ENCODE peak calls at places on chromosomes 4 and X, in eight cellular contexts. M, W, K, N, I, H, E and Z are unnamed samples.

GRCh38 chr4:42906906-42907774 is 14.6 kb downstream of the GRXCR1 start:
- DNase-seq in M (peak), W (peak), K (no peak), N (peak), I (no peak), H (no peak), E (no peak), Z (no peak)

GRCh38 chr4:150381671-150382427 is 200.1 kb upstream of the MAB21L2 start:
- DNase-seq in M (no peak), W (no peak), K (peak), N (no peak), I (no peak), H (no peak), E (no peak), Z (peak)

GRCh38 chr4:109302366-109303140 is at the start of gene COL25A1:
- DNase-seq in M (peak), W (peak), K (peak), N (peak), I (no peak), H (peak), E (peak), Z (peak)

GRCh38 chrX:74234829-74235228 is 69.2 kb upstream of the ZCCHC13 start:
- DNase-seq in M (no peak), W (no peak), K (no peak), N (no peak), I (no peak), H (no peak), E (no peak), Z (no peak)

GRCh38 chr4:109921384-109921808 is 8.7 kb downstream of the EGF start:
- DNase-seq in M (no peak), W (no peak), K (peak), N (no peak), I (no peak), H (no peak), E (no peak), Z (peak)

GRCh38 chrX:11724122-11725017 is 33.7 kb upstream of the MSL3 start:
- DNase-seq in M (no peak), W (peak), K (peak), N (peak), I (no peak), H (no peak), E (no peak), Z (peak)

GRCh38 chr4:182620111-182620980 is 296.8 kb downstream of the DCTD start:
- DNase-seq in M (no peak), W (no peak), K (no peak), N (no peak), I (no peak), H (no peak), E (no peak), Z (no peak)

GRCh38 chr4:15420642-15421041 is 7.2 kb upstream of the C1QTNF7 start:
- DNase-seq in M (no peak), W (no peak), K (peak), N (no peak), I (no peak), H (no peak), E (no peak), Z (peak)

GRCh38 chrX:114152130-114152529 is 431.8 kb upstream of the HTR2C start:
- DNase-seq in M (no peak), W (no peak), K (no peak), N (no peak), I (no peak), H (no peak), E (no peak), Z (peak)

GRCh38 chr4:20493761-20494353 is 206.4 kb upstream of the PACRGL start:
- DNase-seq in M (no peak), W (no peak), K (peak), N (no peak), I (no peak), H (no peak), E (no peak), Z (peak)

GRCh38 chr4:109721033-109721432 is 8.8 kb downstream of the PLA2G12A start:
- DNase-seq in M (no peak), W (no peak), K (peak), N (no peak), I (no peak), H (no peak), E (no peak), Z (peak)

GRCh38 chr4:77155631-77156345 is 1.2 kb upstream of the CCNG2 start:
- DNase-seq in M (no peak), W (no peak), K (no peak), N (no peak), I (no peak), H (no peak), E (no peak), Z (no peak)

GRCh38 chrX:40154229-40154852 is 56.6 kb upstream of the BCOR start:
- DNase-seq in M (no peak), W (no peak), K (no peak), N (no peak), I (no peak), H (no peak), E (peak), Z (no peak)

GRCh38 chrX:107706309-107706708 is 69.3 kb downstream of the TSC22D3 start:
- DNase-seq in M (no peak), W (no peak), K (no peak), N (no peak), I (no peak), H (no peak), E (no peak), Z (no peak)

GRCh38 chrX:95076449-95076848 is 1402.4 kb downstream of the FAM133A start:
- DNase-seq in M (no peak), W (no peak), K (peak), N (no peak), I (no peak), H (no peak), E (no peak), Z (no peak)

GRCh38 chr4:140870427-140870826 is 114.2 kb upstream of the TBC1D9 start:
- DNase-seq in M (no peak), W (no peak), K (no peak), N (no peak), I (no peak), H (no peak), E (no peak), Z (no peak)

GRCh38 chr4:17347445-17347844 is 164.4 kb downstream of the QDPR start:
- DNase-seq in M (no peak), W (no peak), K (peak), N (peak), I (no peak), H (no peak), E (no peak), Z (no peak)

GRCh38 chrX:48899078-48899410 is 1.3 kb downstream of the PQBP1 start:
- DNase-seq in M (no peak), W (no peak), K (no peak), N (no peak), I (no peak), H (no peak), E (no peak), Z (no peak)

GRCh38 chr4:152328595-152328994 is 207.3 kb downstream of the FBXW7 start:
- DNase-seq in M (no peak), W (no peak), K (no peak), N (peak), I (no peak), H (no peak), E (no peak), Z (no peak)

GRCh38 chr4:109147135-109147534 is 155.3 kb downstream of the COL25A1 start:
- DNase-seq in M (no peak), W (no peak), K (no peak), N (no peak), I (no peak), H (no peak), E (no peak), Z (no peak)

GRCh38 chr4:44532851-44533250 is 84.2 kb upstream of the KCTD8 start:
- DNase-seq in M (no peak), W (no peak), K (no peak), N (no peak), I (no peak), H (no peak), E (no peak), Z (no peak)

GRCh38 chr4:40811886-40812857 is 62.4 kb downstream of the NSUN7 start:
- DNase-seq in M (no peak), W (no peak), K (peak), N (no peak), I (no peak), H (no peak), E (no peak), Z (peak)

GRCh38 chrX:352181-352580 is 33.6 kb upstream of the GTPBP6 start:
- DNase-seq in M (no peak), W (no peak), K (no peak), N (no peak), I (no peak), H (no peak), E (peak), Z (no peak)

GRCh38 chrX:40041915-40042314 is 55.8 kb downstream of the BCOR start:
- DNase-seq in M (no peak), W (no peak), K (no peak), N (no peak), I (no peak), H (no peak), E (no peak), Z (no peak)

GRCh38 chr4:186765138-186765537 is 41.5 kb upstream of the FAT1 start:
- DNase-seq in M (no peak), W (no peak), K (peak), N (no peak), I (no peak), H (no peak), E (peak), Z (peak)

GRCh38 chr4:54063737-54064316 is 578 bp downstream of the CHIC2 start:
- DNase-seq in M (peak), W (peak), K (no peak), N (peak), I (peak), H (no peak), E (peak), Z (no peak)

GRCh38 chrX:38036471-38036870 is 30.1 kb downstream of the SYTL5 start:
- DNase-seq in M (no peak), W (no peak), K (peak), N (no peak), I (no peak), H (no peak), E (no peak), Z (peak)

GRCh38 chr4:155530857-155531256 is 135.8 kb upstream of the GUCY1A1 start:
- DNase-seq in M (no peak), W (no peak), K (no peak), N (no peak), I (no peak), H (no peak), E (no peak), Z (no peak)

GRCh38 chr4:124111922-124112321 is 600.6 kb downstream of the ANKRD50 start:
- DNase-seq in M (no peak), W (no peak), K (peak), N (peak), I (no peak), H (no peak), E (no peak), Z (peak)

GRCh38 chrX:74104356-74105065 is 199.5 kb upstream of the ZCCHC13 start:
- DNase-seq in M (no peak), W (no peak), K (peak), N (no peak), I (no peak), H (no peak), E (no peak), Z (no peak)

DNA sequence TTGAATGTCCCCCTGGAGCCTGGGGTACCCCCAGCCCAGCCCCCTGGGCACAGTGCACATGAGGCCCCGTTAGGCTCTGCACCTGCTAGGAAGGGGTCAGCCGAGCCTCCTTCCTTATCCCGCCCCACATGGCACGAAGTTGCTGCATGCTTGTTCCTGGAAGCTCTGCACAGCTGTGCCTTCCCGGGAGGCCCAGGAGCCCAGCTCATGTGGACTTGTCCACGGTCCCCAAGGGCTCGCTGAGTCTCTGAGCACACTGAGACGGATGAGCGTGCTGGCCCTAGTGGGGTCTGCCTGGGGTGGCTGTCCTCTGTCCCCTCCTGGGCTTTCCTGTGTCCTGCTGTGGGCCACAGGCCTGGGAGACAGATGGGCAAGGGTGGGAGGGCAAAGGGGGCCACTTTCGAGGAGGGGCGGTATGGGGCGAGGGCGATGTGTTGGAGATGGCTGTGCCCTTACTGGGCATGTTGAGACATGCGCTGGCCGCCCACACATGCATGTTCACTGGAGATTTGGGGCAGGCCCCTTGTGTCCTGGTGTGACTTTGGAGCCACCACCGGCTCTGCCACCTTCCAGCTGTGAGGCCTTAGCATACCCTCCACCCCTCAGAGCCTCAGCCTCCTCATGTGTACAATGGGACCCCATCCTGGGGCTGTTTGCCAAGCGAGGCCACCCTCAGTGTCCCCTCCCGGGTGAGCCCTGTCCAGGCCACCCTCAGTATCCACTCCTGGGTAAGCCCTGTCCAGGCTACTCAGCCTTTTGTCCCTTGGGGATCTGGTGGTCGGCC is 237.6 kb downstream of the AFAP1 start:
- DNase-seq in M (no peak), W (no peak), K (no peak), N (no peak), I (no peak), H (no peak), E (no peak), Z (no peak)
- H3K27ac ChIP-seq in M (no peak), W (no peak), K (no peak), N (no peak), I (no peak), H (no peak), E (no peak), Z (no peak)

GRCh38 chr4:56316011-56316650 is 71.2 kb downstream of the AASDH start:
- DNase-seq in M (no peak), W (no peak), K (no peak), N (no peak), I (no peak), H (no peak), E (no peak), Z (no peak)

GRCh38 chr4:56324011-56324610 is 63.2 kb downstream of the AASDH start:
- DNase-seq in M (no peak), W (no peak), K (no peak), N (no peak), I (no peak), H (no peak), E (no peak), Z (no peak)

GRCh38 chr4:56321246-56321645 is 66.0 kb downstream of the AASDH start:
- DNase-seq in M (no peak), W (no peak), K (peak), N (no peak), I (no peak), H (no peak), E (no peak), Z (peak)

GRCh38 chr4:56323386-56323785 is 63.9 kb downstream of the AASDH start:
- DNase-seq in M (no peak), W (no peak), K (peak), N (no peak), I (no peak), H (no peak), E (no peak), Z (no peak)

DNA sequence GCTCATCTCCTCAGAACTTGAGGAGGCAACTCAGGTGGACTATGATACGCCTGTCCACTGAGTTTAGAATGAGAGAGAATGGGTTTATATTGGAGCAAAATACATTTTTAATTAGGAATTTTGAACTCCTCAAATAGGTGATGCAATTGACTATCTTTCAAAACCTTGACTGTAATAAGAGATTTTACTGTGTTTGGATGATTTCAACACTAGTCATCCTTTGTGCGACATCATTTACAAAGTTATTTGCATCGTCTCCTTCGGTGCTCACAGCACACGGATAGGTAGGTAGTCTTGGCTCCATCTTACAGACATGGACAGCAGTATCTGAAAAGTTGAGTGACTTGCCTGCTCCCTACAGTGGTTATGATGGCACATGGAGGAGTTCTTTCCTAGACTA is 67.0 kb downstream of the AASDH start:
- DNase-seq in M (no peak), W (no peak), K (peak), N (no peak), I (no peak), H (no peak), E (no peak), Z (peak)
- H3K4me3 ChIP-seq in M (no peak), W (no peak), K (no peak), N (no peak), I (no peak), H (no peak), E (no peak), Z (no peak)

GRCh38 chrX:120456973-120457372 is 12.1 kb downstream of the LAMP2 start:
- DNase-seq in M (no peak), W (no peak), K (peak), N (no peak), I (no peak), H (no peak), E (no peak), Z (peak)
- H3K27ac ChIP-seq in M (no peak), W (no peak), K (no peak), N (no peak), I (no peak), H (no peak), E (no peak), Z (no peak)

GRCh38 chr4:30620711-30621110 is 99.5 kb upstream of the PCDH7 start:
- DNase-seq in M (no peak), W (no peak), K (no peak), N (no peak), I (no peak), H (no peak), E (no peak), Z (no peak)
- H3K4me3 ChIP-seq in M (no peak), W (no peak), K (no peak), N (no peak), I (no peak), H (no peak), E (no peak), Z (no peak)

GRCh38 chr4:173254646-173255045 is 79.5 kb downstream of the HMGB2 start:
- DNase-seq in M (no peak), W (no peak), K (no peak), N (no peak), I (no peak), H (no peak), E (no peak), Z (no peak)

GRCh38 chr4:173256825-173257224 is 77.3 kb downstream of the HMGB2 start:
- DNase-seq in M (no peak), W (no peak), K (no peak), N (no peak), I (no peak), H (no peak), E (no peak), Z (no peak)

GRCh38 chr4:173248690-173249089 is 80.1 kb downstream of the GALNT7 start:
- DNase-seq in M (no peak), W (no peak), K (no peak), N (no peak), I (no peak), H (no peak), E (no peak), Z (no peak)

GRCh38 chr4:173253561-173253960 is 80.6 kb downstream of the HMGB2 start:
- DNase-seq in M (no peak), W (no peak), K (no peak), N (no peak), I (no peak), H (no peak), E (no peak), Z (no peak)

DNA sequence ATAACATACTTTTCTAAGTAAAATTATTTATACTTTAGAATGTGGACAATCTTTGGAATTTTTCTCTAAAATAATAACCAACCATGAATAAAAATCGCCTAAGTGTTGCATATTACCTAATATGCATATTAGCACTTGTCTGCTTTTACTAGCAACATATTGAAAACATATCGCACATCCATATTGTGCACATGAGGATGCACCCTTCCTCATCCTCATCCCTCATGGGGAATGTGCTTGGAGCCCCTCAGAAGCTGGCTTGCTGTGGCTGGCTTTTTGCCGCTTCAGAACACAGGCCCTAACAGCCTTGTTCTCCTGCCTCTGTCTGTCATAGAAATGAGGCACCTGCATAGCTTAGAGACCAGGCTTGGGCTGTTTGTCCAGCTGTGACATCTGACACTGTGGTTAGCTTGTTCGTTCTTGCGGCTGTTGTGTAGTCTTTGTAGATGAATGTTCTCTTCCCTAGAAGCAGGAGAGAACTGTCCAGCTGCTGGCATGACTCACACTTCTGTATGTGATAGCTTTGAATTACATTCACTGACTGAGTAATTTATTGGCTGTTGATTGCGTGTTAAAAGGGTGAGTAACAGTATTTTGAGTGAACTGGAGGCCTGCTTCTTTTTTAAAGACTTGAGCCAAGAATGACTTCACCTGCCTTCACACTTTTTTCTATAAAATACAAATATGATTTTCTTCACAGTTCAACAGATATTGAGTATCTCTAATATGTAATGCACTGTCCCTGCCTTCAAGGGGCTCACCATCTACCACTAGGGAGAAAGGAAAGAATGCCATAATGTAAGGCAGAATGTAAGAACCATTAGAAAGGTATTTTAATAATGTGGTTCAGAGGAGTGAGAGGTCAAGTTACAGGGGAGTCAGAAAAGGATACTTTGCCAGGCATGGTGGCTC is 81.9 kb downstream of the HMGB2 start:
- DNase-seq in M (peak), W (peak), K (peak), N (peak), I (no peak), H (peak), E (peak), Z (peak)
- H3K27ac ChIP-seq in M (peak), W (peak), K (no peak), N (no peak), I (no peak), H (peak), E (no peak), Z (peak)

GRCh38 chr4:139763205-139763604 is 97.6 kb downstream of the MGST2 start:
- DNase-seq in M (no peak), W (no peak), K (no peak), N (no peak), I (no peak), H (no peak), E (no peak), Z (no peak)
- H3K4me3 ChIP-seq in M (no peak), W (no peak), K (no peak), N (no peak), I (no peak), H (no peak), E (peak), Z (no peak)

GRCh38 chrX:16114640-16115039 is 8.7 kb upstream of the GRPR start:
- DNase-seq in M (no peak), W (no peak), K (peak), N (no peak), I (no peak), H (no peak), E (no peak), Z (peak)
- H3K27ac ChIP-seq in M (no peak), W (no peak), K (no peak), N (no peak), I (no peak), H (no peak), E (no peak), Z (no peak)

GRCh38 chr4:2416564-2417195 is 1.8 kb downstream of the ZFYVE28 start:
- DNase-seq in M (peak), W (no peak), K (no peak), N (no peak), I (no peak), H (no peak), E (peak), Z (no peak)
- H3K4me3 ChIP-seq in M (peak), W (no peak), K (peak), N (peak), I (peak), H (peak), E (peak), Z (no peak)